ENCODE peak calls at places on chromosomes 4 and X, in six cellular contexts. P, T, O, V, M and J are unnamed samples. For H3K36me3, the result is how much of the 10 kb centered on the place peaks cover.

GRCh38 chr4:54085284-54085683 is 14.7 kb upstream of the GSX2 start:
- DNase-seq in P (no peak), T (peak), O (peak), M (peak), V (no peak), J (peak)

GRCh38 chr4:10066704-10067651 is 45.7 kb upstream of the SLC2A9 start:
- DNase-seq in M (no peak), T (no peak), P (peak), O (no peak), V (no peak), J (no peak)

GRCh38 chrX:9566150-9566621 is 101.3 kb downstream of the TBL1X start:
- DNase-seq in P (no peak), M (peak), V (no peak), O (peak), T (peak), J (peak)

GRCh38 chr4:74134500-74134852 is 23.4 kb upstream of the MTHFD2L start:
- DNase-seq in M (no peak), O (no peak), V (no peak), T (no peak), P (no peak), J (no peak)

GRCh38 chr4:137703225-137703624 is 170.9 kb upstream of the PCDH18 start:
- DNase-seq in T (no peak), V (no peak), O (no peak), P (no peak), M (no peak), J (no peak)

GRCh38 chrX:11619426-11619825 is 46.3 kb downstream of the ARHGAP6 start:
- DNase-seq in M (no peak), T (peak), V (no peak), P (no peak), O (peak), J (peak)

GRCh38 chrX:139930923-139931645 is 1.8 kb downstream of the ATP11C start:
- DNase-seq in V (peak), M (peak), P (peak), T (peak), O (peak), J (no peak)

GRCh38 chrX:48468693-48469691 is 1.1 kb downstream of the SLC38A5 start:
- DNase-seq in P (peak), V (peak), T (no peak), O (no peak), M (no peak), J (no peak)

GRCh38 chr4:54902261-54902660 is 223.1 kb downstream of the KDR start:
- DNase-seq in V (no peak), M (no peak), O (peak), T (peak), P (no peak), J (peak)

GRCh38 chr4:153393397-153393796 is 48.9 kb downstream of the MND1 start:
- DNase-seq in O (peak), V (no peak), M (no peak), T (no peak), P (no peak), J (peak)

GRCh38 chr4:164204434-164204833 is 549.5 kb upstream of the SMIM31 start:
- DNase-seq in M (peak), O (peak), T (peak), P (peak), V (no peak), J (peak)

GRCh38 chr4:31051151-31051550 is 331.0 kb downstream of the PCDH7 start:
- DNase-seq in T (no peak), M (no peak), O (no peak), V (no peak), P (no peak), J (no peak)

GRCh38 chr4:145779319-145779801 is 99.4 kb downstream of the C4orf51 start:
- DNase-seq in M (peak), T (no peak), V (no peak), P (no peak), O (no peak), J (no peak)

GRCh38 chr4:10582059-10582686 is 102.4 kb downstream of the CLNK start:
- DNase-seq in T (peak), M (peak), P (peak), V (no peak), O (peak), J (peak)

GRCh38 chrX:115259238-115259875 is 25.5 kb upstream of the LRCH2 start:
- DNase-seq in P (no peak), M (no peak), T (no peak), O (peak), V (no peak), J (no peak)

GRCh38 chr4:56112377-56112776 is 163.6 kb downstream of the CEP135 start:
- DNase-seq in P (peak), O (no peak), T (no peak), M (no peak), V (no peak), J (no peak)

GRCh38 chr4:38266616-38267015 is 306.4 kb downstream of the PTTG2 start:
- DNase-seq in P (no peak), O (peak), T (peak), M (peak), V (no peak), J (peak)

GRCh38 chr4:20391224-20391623 is 139.5 kb downstream of the SLIT2 start:
- DNase-seq in O (peak), P (no peak), M (no peak), V (no peak), T (no peak), J (peak)

GRCh38 chrX:104419211-104419610 is 146.8 kb upstream of the IL1RAPL2 start:
- DNase-seq in M (no peak), P (no peak), T (peak), O (peak), V (no peak), J (peak)

GRCh38 chr4:59968796-59969195 is 1231.3 kb upstream of the ADGRL3 start:
- DNase-seq in P (no peak), T (no peak), O (no peak), M (no peak), V (no peak), J (no peak)

GRCh38 chrX:119606508-119607389 is 525 bp upstream of the NKRF start:
- DNase-seq in V (no peak), M (no peak), P (no peak), O (peak), T (no peak), J (peak)

GRCh38 chr4:909131-909571 is 23.0 kb downstream of the GAK start:
- DNase-seq in M (no peak), V (no peak), O (no peak), P (no peak), T (no peak), J (no peak)
- H3K36me3 ChIP-seq in M (under half), V (half or more), O (under half), P (under half), T (under half), J (under half)

GRCh38 chrX:113980953-113981352 is 602.9 kb upstream of the HTR2C start:
- DNase-seq in P (no peak), O (no peak), V (no peak), T (no peak), M (no peak), J (no peak)

GRCh38 chrX:113982766-113983165 is 601.1 kb upstream of the HTR2C start:
- DNase-seq in V (no peak), O (no peak), T (no peak), P (no peak), M (no peak), J (no peak)

DNA sequence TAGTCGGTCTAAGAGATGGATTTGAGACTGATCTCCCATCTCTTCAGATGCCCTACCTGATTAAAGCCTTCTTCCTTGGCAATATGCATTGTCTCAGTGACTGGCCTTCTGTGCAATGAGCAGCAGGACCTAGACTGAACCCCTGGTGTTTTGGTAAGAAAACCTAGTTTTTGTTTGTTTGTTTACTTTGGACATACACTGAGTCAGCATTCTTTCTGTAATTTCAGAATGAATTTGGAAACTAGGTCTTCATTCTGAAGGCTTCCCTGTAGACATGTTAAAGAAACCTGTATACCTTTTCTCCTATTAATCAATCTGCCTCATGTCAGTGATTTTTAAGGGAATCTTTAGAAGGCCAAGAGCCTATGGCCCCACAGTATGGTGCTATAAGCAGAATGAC is 597.5 kb upstream of the HTR2C start:
- DNase-seq in M (no peak), P (no peak), O (no peak), T (no peak), V (no peak), J (no peak)
- H3K36me3 ChIP-seq in M (under half), P (under half), O (under half), T (under half), V (under half), J (under half)

DNA sequence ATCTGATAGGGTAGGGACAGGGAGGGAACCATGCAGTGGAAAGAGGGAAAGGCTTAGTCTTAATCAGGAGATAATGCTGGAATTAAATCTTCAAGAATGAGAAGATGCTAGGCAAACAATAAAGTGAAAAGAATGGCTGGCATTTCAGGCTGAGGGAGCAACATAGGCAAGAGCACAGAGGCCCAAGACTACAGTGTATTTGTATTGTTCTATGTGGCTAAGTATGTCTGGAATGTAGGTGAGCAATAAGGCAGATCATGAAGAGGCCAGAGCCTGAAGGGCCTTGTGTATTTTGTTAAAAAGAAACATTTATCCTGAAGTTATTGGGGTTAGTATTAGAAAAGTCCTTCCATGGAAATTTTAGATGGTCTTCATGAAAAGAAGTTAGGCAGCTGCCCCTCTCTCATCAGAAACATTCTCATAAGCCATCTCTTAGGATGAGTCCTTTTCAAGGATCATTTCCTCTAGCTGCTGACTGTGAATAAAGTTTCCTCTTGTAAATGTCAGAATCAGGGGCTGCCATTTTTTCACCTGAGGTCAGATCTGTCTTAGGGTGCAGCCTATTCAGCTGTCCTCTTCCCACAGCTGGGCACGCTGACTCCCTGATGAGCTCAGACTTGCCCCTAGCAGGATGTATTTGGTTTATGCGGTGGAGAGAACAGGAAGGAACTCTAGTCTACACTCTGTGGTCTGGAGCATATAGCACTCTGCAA is 46.3 kb downstream of the ATP10D start:
- DNase-seq in T (peak), M (peak), P (peak), O (peak), V (peak), J (peak)
- H3K36me3 ChIP-seq in T (under half), M (under half), P (under half), O (under half), V (half or more), J (under half)

GRCh38 chrX:72268601-72269365 is 8.3 kb downstream of the RPS4X start:
- DNase-seq in V (no peak), P (no peak), T (no peak), M (no peak), O (peak), J (no peak)
- H3K36me3 ChIP-seq in V (half or more), P (under half), T (under half), M (under half), O (under half), J (under half)

GRCh38 chrX:71464968-71465367 is 67.9 kb upstream of the OGT start:
- DNase-seq in T (no peak), M (no peak), P (no peak), V (no peak), O (no peak), J (no peak)
- H3K36me3 ChIP-seq in T (under half), M (under half), P (under half), V (half or more), O (under half), J (under half)

GRCh38 chr4:168908859-168909390 is 101.1 kb downstream of the CBR4 start:
- DNase-seq in O (peak), T (no peak), P (no peak), M (no peak), V (no peak), J (no peak)

GRCh38 chr4:168907119-168907698 is 102.8 kb downstream of the CBR4 start:
- DNase-seq in O (peak), M (no peak), P (no peak), V (no peak), T (no peak), J (no peak)

GRCh38 chr4:168908093-168908492 is 102.0 kb downstream of the CBR4 start:
- DNase-seq in V (no peak), T (no peak), M (no peak), O (peak), P (no peak), J (no peak)
- H3K36me3 ChIP-seq in V (under half), T (half or more), M (under half), O (under half), P (half or more), J (under half)